ENCODE peak calls at places on chromosomes 3 and 15, in eight cellular contexts. One of them, this sample, is unnamed.

GRCh38 chr3:48023377-48023776 is 7.2 kb upstream of the MAP4 start:
- DNase-seq in Caco-2: no peak
- DNase-seq in upper lobe of left lung: no peak
- DNase-seq in IMR-90: peak; percentile 13
- DNase-seq in adrenal gland: no peak
- DNase-seq in esophagus squamous epithelium: no peak
- DNase-seq in BJ: no peak
- DNase-seq in bronchial epithelial cell: no peak
- DNase-seq in this sample: no peak

GRCh38 chr3:37876279-37876678 is 14.6 kb downstream of the CTDSPL start:
- DNase-seq in Caco-2: no peak
- DNase-seq in BJ: no peak
- DNase-seq in esophagus squamous epithelium: no peak
- DNase-seq in bronchial epithelial cell: no peak
- DNase-seq in upper lobe of left lung: no peak
- DNase-seq in adrenal gland: no peak
- DNase-seq in IMR-90: no peak
- DNase-seq in this sample: no peak

GRCh38 chr3:45154641-45155147 is 8.5 kb upstream of the CDCP1 start:
- DNase-seq in BJ: no peak
- DNase-seq in IMR-90: peak; percentile 69
- DNase-seq in Caco-2: no peak
- DNase-seq in esophagus squamous epithelium: no peak
- DNase-seq in adrenal gland: no peak
- DNase-seq in upper lobe of left lung: no peak
- DNase-seq in bronchial epithelial cell: peak; percentile 99
- DNase-seq in this sample: no peak

GRCh38 chr15:62749445-62749844 is 293.1 kb upstream of the TPM1 start:
- DNase-seq in esophagus squamous epithelium: no peak
- DNase-seq in bronchial epithelial cell: no peak
- DNase-seq in IMR-90: peak; percentile 22
- DNase-seq in upper lobe of left lung: no peak
- DNase-seq in BJ: no peak
- DNase-seq in Caco-2: no peak
- DNase-seq in adrenal gland: no peak
- DNase-seq in this sample: no peak

GRCh38 chr3:48684480-48685143 is 1.1 kb downstream of the NCKIPSD start:
- DNase-seq in Caco-2: no peak
- DNase-seq in esophagus squamous epithelium: no peak
- DNase-seq in adrenal gland: peak; percentile 82
- DNase-seq in upper lobe of left lung: peak; percentile 44
- DNase-seq in BJ: no peak
- DNase-seq in IMR-90: peak; percentile 38
- DNase-seq in bronchial epithelial cell: no peak
- DNase-seq in this sample: no peak

GRCh38 chr3:12187448-12188327 is 29.0 kb upstream of the TIMP4 start:
- DNase-seq in adrenal gland: no peak
- DNase-seq in Caco-2: no peak
- DNase-seq in esophagus squamous epithelium: no peak
- DNase-seq in BJ: no peak
- DNase-seq in bronchial epithelial cell: peak; percentile 32
- DNase-seq in IMR-90: peak; percentile 71
- DNase-seq in upper lobe of left lung: peak; percentile 56
- DNase-seq in this sample: no peak

GRCh38 chr3:49673715-49674490 is at the start of gene APEH:
- DNase-seq in Caco-2: peak; percentile 99
- DNase-seq in IMR-90: peak; percentile 96
- DNase-seq in esophagus squamous epithelium: no peak
- DNase-seq in bronchial epithelial cell: peak; percentile 92
- DNase-seq in adrenal gland: peak; percentile 98
- DNase-seq in BJ: peak; percentile 86
- DNase-seq in upper lobe of left lung: peak; percentile 99
- DNase-seq in this sample: peak; percentile 78

GRCh38 chr3:177306252-177306651 is 109.0 kb upstream of the TBL1XR1 start:
- DNase-seq in IMR-90: peak; percentile 50
- DNase-seq in BJ: no peak
- DNase-seq in bronchial epithelial cell: peak; percentile 95
- DNase-seq in adrenal gland: no peak
- DNase-seq in Caco-2: no peak
- DNase-seq in esophagus squamous epithelium: no peak
- DNase-seq in upper lobe of left lung: no peak
- DNase-seq in this sample: no peak

GRCh38 chr15:47390208-47390765 is 327.0 kb upstream of the SEMA6D start:
- DNase-seq in adrenal gland: no peak
- DNase-seq in BJ: no peak
- DNase-seq in upper lobe of left lung: no peak
- DNase-seq in esophagus squamous epithelium: no peak
- DNase-seq in Caco-2: no peak
- DNase-seq in bronchial epithelial cell: peak; percentile 71
- DNase-seq in IMR-90: no peak
- DNase-seq in this sample: no peak

GRCh38 chr3:80232760-80233159 is 465.0 kb upstream of the ROBO1 start:
- DNase-seq in IMR-90: peak; percentile 91
- DNase-seq in bronchial epithelial cell: peak; percentile 95
- DNase-seq in Caco-2: no peak
- DNase-seq in esophagus squamous epithelium: no peak
- DNase-seq in adrenal gland: peak; percentile 59
- DNase-seq in upper lobe of left lung: no peak
- DNase-seq in BJ: peak; percentile 10
- DNase-seq in this sample: no peak

GRCh38 chr3:8307545-8308110 is 194.0 kb upstream of the LMCD1 start:
- DNase-seq in adrenal gland: peak; percentile 57
- DNase-seq in IMR-90: no peak
- DNase-seq in Caco-2: no peak
- DNase-seq in upper lobe of left lung: no peak
- DNase-seq in esophagus squamous epithelium: no peak
- DNase-seq in BJ: no peak
- DNase-seq in bronchial epithelial cell: no peak
- DNase-seq in this sample: no peak

GRCh38 chr3:83438177-83438576 is 1520.6 kb upstream of the CADM2 start:
- DNase-seq in Caco-2: no peak
- DNase-seq in bronchial epithelial cell: no peak
- DNase-seq in adrenal gland: no peak
- DNase-seq in upper lobe of left lung: no peak
- DNase-seq in esophagus squamous epithelium: no peak
- DNase-seq in BJ: no peak
- DNase-seq in IMR-90: no peak
- DNase-seq in this sample: no peak

DNA sequence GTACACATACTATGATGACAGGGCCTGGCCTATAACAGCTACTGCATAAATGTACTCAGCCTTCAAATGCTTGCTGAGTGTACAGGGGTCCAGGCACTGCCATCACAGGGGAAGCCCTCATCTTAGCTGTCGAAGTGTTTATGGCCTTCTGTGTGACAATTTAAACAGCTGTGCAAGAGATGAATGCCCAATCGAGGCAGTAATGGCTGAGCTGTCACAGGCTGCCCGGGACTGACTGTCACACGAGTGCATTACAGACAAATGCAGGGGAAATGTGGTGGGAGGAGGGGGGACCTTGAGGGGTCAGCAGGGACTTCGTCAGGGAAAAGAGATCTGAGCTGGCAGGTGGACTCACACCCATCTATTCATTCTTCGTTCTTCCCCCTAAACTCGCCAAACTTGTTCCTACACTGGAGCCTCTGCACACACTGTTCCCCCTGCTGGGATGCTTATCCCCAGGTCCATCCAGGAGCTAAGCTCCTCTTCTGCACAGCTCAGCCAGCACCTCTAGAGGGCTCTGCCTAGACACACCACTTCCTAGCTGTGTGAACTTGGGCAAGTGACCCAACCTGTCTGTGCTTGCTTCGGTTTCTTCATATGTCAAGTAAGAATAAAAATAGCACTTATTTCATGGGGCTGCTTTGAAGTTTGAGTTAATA is 156.2 kb upstream of the IQSEC1 start:
- DNase-seq in Caco-2: peak; percentile 57
- DNase-seq in adrenal gland: no peak
- DNase-seq in upper lobe of left lung: no peak
- DNase-seq in BJ: no peak
- DNase-seq in bronchial epithelial cell: peak; percentile 84
- DNase-seq in esophagus squamous epithelium: no peak
- DNase-seq in IMR-90: peak; percentile 7
- DNase-seq in this sample: no peak
- TF ChIP-seq CTCF in Caco-2: no peak
- TF ChIP-seq CTCF in adrenal gland: peak; percentile 7
- TF ChIP-seq CTCF in upper lobe of left lung: no peak
- TF ChIP-seq CTCF in BJ: peak; percentile 37
- TF ChIP-seq CTCF in bronchial epithelial cell: peak; percentile 76
- TF ChIP-seq CTCF in esophagus squamous epithelium: peak; percentile 14
- TF ChIP-seq CTCF in IMR-90: peak; percentile 32
- TF ChIP-seq CTCF in this sample: no peak

DNA sequence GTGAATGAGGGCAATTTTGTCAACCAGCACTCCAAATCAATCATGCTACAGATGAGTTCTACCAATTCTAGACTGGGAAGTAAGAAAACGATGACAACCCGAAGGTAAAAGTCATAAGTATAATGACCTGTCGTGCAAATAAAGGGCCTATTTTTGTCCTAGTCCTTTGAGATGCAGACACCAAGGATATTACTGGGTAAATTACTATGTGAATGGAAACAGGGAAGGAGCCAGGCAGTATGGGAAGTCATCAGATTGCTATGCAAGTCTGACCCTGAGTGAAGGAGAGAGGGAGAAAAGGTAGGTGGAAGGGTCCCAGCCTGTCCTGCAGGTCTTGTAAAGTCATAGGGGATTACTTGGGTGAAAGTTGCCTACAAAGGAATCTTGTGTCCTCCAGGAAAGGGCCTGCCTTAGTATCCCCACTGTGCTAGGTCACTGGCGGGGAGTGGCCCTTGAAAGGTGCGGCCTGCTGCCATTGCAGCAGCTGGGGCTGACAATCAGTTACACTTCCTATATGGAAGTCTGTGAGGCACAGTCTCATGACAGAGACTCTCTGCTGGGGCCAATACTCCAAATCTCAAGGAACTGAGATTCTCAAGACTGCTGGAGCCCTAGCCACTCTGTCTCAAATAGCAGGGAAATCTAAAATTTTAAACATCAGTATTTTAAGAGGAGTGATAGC is 149.9 kb upstream of the SLC2A2 start:
- DNase-seq in adrenal gland: no peak
- DNase-seq in Caco-2: no peak
- DNase-seq in bronchial epithelial cell: no peak
- DNase-seq in upper lobe of left lung: no peak
- DNase-seq in BJ: no peak
- DNase-seq in esophagus squamous epithelium: no peak
- DNase-seq in IMR-90: no peak
- DNase-seq in this sample: no peak
- H3K4me3 ChIP-seq in adrenal gland: no peak overlapping the region
- H3K4me3 ChIP-seq in Caco-2: no peak overlapping the region
- H3K4me3 ChIP-seq in bronchial epithelial cell: no peak overlapping the region
- H3K4me3 ChIP-seq in upper lobe of left lung: no peak overlapping the region
- H3K4me3 ChIP-seq in BJ: no peak overlapping the region
- H3K4me3 ChIP-seq in esophagus squamous epithelium: no peak overlapping the region
- H3K4me3 ChIP-seq in IMR-90: no peak overlapping the region
- H3K4me3 ChIP-seq in this sample: no peak overlapping the region

DNA sequence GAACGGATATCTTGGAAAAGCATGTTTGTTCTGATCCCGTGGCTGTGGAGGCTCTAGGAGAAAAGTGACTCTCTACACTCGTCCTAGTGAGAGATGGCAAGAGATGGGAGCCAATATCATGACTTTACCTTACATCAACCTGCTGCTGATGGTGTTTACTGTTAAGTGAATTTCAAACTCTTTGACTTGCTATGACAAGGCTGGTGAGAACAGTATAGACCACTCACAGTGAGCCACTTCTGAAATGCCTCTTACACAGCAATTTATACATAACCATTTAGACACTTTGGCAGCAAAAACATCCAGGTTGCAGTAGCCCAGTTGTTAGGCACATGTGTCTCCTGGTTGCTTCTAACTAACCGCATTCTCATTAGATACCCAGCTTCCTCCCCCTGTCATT is 43.3 kb downstream of the IL5RA start:
- DNase-seq in upper lobe of left lung: no peak
- DNase-seq in adrenal gland: no peak
- DNase-seq in IMR-90: no peak
- DNase-seq in Caco-2: no peak
- DNase-seq in BJ: no peak
- DNase-seq in bronchial epithelial cell: no peak
- DNase-seq in esophagus squamous epithelium: no peak
- DNase-seq in this sample: no peak
- TF ChIP-seq CTCF in upper lobe of left lung: no peak
- TF ChIP-seq CTCF in adrenal gland: no peak
- TF ChIP-seq CTCF in IMR-90: no peak
- TF ChIP-seq CTCF in Caco-2: no peak
- TF ChIP-seq CTCF in BJ: no peak
- TF ChIP-seq CTCF in bronchial epithelial cell: no peak
- TF ChIP-seq CTCF in esophagus squamous epithelium: no peak
- TF ChIP-seq CTCF in this sample: no peak

GRCh38 chr3:167736264-167736787 is 805 bp downstream of the SERPINI1 start:
- DNase-seq in adrenal gland: no peak
- DNase-seq in esophagus squamous epithelium: no peak
- DNase-seq in IMR-90: no peak
- DNase-seq in upper lobe of left lung: no peak
- DNase-seq in bronchial epithelial cell: no peak
- DNase-seq in Caco-2: no peak
- DNase-seq in BJ: no peak
- DNase-seq in this sample: no peak
- H3K4me3 ChIP-seq in adrenal gland: no peak overlapping the region
- H3K4me3 ChIP-seq in esophagus squamous epithelium: peak overlapping the region; percentile 85
- H3K4me3 ChIP-seq in IMR-90: peak overlapping the region; percentile 57
- H3K4me3 ChIP-seq in upper lobe of left lung: peak overlapping the region; percentile 98
- H3K4me3 ChIP-seq in bronchial epithelial cell: peak overlapping the region; percentile 85
- H3K4me3 ChIP-seq in Caco-2: peak overlapping the region; percentile 64
- H3K4me3 ChIP-seq in BJ: no peak overlapping the region
- H3K4me3 ChIP-seq in this sample: no peak overlapping the region

GRCh38 chr15:101014921-101015841 is 96.0 kb downstream of the LRRK1 start:
- DNase-seq in esophagus squamous epithelium: no peak
- DNase-seq in IMR-90: peak; percentile 70
- DNase-seq in Caco-2: peak; percentile 59
- DNase-seq in BJ: no peak
- DNase-seq in adrenal gland: peak; percentile 87
- DNase-seq in bronchial epithelial cell: peak; percentile 52
- DNase-seq in upper lobe of left lung: peak; percentile 65
- DNase-seq in this sample: no peak
- TF ChIP-seq CTCF in esophagus squamous epithelium: peak; percentile 88
- TF ChIP-seq CTCF in IMR-90: peak; percentile 95
- TF ChIP-seq CTCF in Caco-2: peak; percentile 83
- TF ChIP-seq CTCF in BJ: peak; percentile 89
- TF ChIP-seq CTCF in adrenal gland: peak; percentile 89
- TF ChIP-seq CTCF in bronchial epithelial cell: peak; percentile 90
- TF ChIP-seq CTCF in upper lobe of left lung: peak; percentile 72
- TF ChIP-seq CTCF in this sample: peak; percentile 83

This sample was measured in AG04449.